ENCODE peak calls at places on chromosomes 4 and X, in six cellular contexts. P is endothelial cell, K is non-pigmented ciliary epithelial cell, O is germinal center, A is A549, S is fibroblast of lung. H is an unnamed sample.

GRCh38 chrX:46408553-46409407 is 136.4 kb downstream of the ZNF674 start:
- DNase-seq in P (peak), K (peak), O (peak), A (peak), S (peak), H (peak)

GRCh38 chr4:6507345-6507744 is 34.9 kb upstream of the PPP2R2C start:
- DNase-seq in P (no peak), K (no peak), O (no peak), A (no peak), S (no peak), H (no peak)

GRCh38 chr4:84531689-84532088 is 32.6 kb upstream of the NKX6-1 start:
- DNase-seq in P (no peak), K (no peak), O (no peak), A (peak), S (no peak), H (no peak)

GRCh38 chr4:125316391-125316780 is 1.6 kb downstream of the FAT4 start:
- DNase-seq in P (peak), K (no peak), O (no peak), A (peak), S (no peak), H (no peak)

GRCh38 chr4:84167579-84167978 is 331.5 kb downstream of the NKX6-1 start:
- DNase-seq in P (peak), K (no peak), O (no peak), A (no peak), S (no peak), H (no peak)

GRCh38 chrX:152588206-152588605 is 49.5 kb upstream of the GABRQ start:
- DNase-seq in P (no peak), K (peak), O (no peak), A (no peak), S (peak), H (no peak)

GRCh38 chr4:154660052-154660451 is 47.6 kb upstream of the FGG start:
- DNase-seq in P (no peak), K (no peak), O (no peak), A (peak), S (peak), H (no peak)

GRCh38 chr4:70902577-70903281 is 560 bp downstream of the MOB1B start:
- DNase-seq in P (no peak), K (no peak), O (peak), A (peak), S (no peak), H (no peak)

GRCh38 chrX:13791559-13791958 is 25.3 kb downstream of the GPM6B start:
- DNase-seq in P (no peak), K (no peak), O (no peak), A (no peak), S (no peak), H (no peak)

GRCh38 chr4:3809451-3810110 is 43.4 kb downstream of the ADRA2C start:
- DNase-seq in P (no peak), K (no peak), O (no peak), A (no peak), S (no peak), H (no peak)

GRCh38 chr4:186840222-186840701 is 116.6 kb upstream of the FAT1 start:
- DNase-seq in P (no peak), K (no peak), O (no peak), A (no peak), S (peak), H (no peak)

GRCh38 chr4:174523003-174523693 is 860 bp upstream of the HPGD start:
- DNase-seq in P (no peak), K (no peak), O (no peak), A (peak), S (no peak), H (no peak)

GRCh38 chr4:3303445-3303824 is 10.6 kb downstream of the RGS12 start:
- DNase-seq in P (no peak), K (no peak), O (no peak), A (no peak), S (no peak), H (no peak)

GRCh38 chr4:99572527-99573240 is 1.9 kb upstream of the MTTP start:
- DNase-seq in P (no peak), K (no peak), O (no peak), A (no peak), S (no peak), H (no peak)

GRCh38 chr4:187370918-187371317 is 624.7 kb upstream of the ZFP42 start:
- DNase-seq in P (no peak), K (no peak), O (no peak), A (no peak), S (no peak), H (no peak)

GRCh38 chrX:153685179-153685536 is 2.6 kb upstream of the SLC6A8 start:
- DNase-seq in P (no peak), K (no peak), O (no peak), A (no peak), S (no peak), H (no peak)

GRCh38 chrX:152635941-152636340 is 1.8 kb upstream of the GABRQ start:
- DNase-seq in P (peak), K (no peak), O (no peak), A (peak), S (peak), H (no peak)

GRCh38 chrX:41932885-41933284 is 9.5 kb upstream of the CASK start:
- DNase-seq in P (no peak), K (no peak), O (no peak), A (no peak), S (no peak), H (no peak)

GRCh38 chr4:3205995-3206394 is 43.0 kb upstream of the MSANTD1 start:
- DNase-seq in P (no peak), K (no peak), O (no peak), A (no peak), S (no peak), H (no peak)

GRCh38 chrX:48957477-48957826 is at the start of gene OTUD5:
- DNase-seq in P (peak), K (no peak), O (peak), A (no peak), S (no peak), H (no peak)

GRCh38 chrX:47218920-47219815 is 687 bp downstream of the CDK16 start:
- DNase-seq in P (peak), K (no peak), O (peak), A (peak), S (no peak), H (no peak)

GRCh38 chr4:82642321-82642720 is 80.5 kb upstream of the TMEM150C start:
- DNase-seq in P (no peak), K (no peak), O (no peak), A (no peak), S (no peak), H (no peak)

GRCh38 chr4:7003879-7004240 is 39.3 kb upstream of the TADA2B start:
- DNase-seq in P (no peak), K (no peak), O (no peak), A (no peak), S (no peak), H (no peak)

GRCh38 chr4:15930314-15930713 is 8.2 kb downstream of the FGFBP1 start:
- DNase-seq in P (no peak), K (no peak), O (peak), A (no peak), S (no peak), H (no peak)

GRCh38 chr4:73867783-73868182 is 1.4 kb upstream of the CXCL1 start:
- DNase-seq in P (no peak), K (no peak), O (no peak), A (peak), S (peak), H (no peak)

GRCh38 chrX:46620505-46620904 is 46.9 kb downstream of the CHST7 start:
- DNase-seq in P (no peak), K (no peak), O (no peak), A (no peak), S (no peak), H (no peak)

GRCh38 chr4:16264798-16265197 is 38.5 kb upstream of the TAPT1 start:
- DNase-seq in P (no peak), K (no peak), O (peak), A (peak), S (peak), H (no peak)

GRCh38 chr4:23021040-23021439 is 328.3 kb downstream of the GBA3 start:
- DNase-seq in P (no peak), K (no peak), O (no peak), A (no peak), S (no peak), H (no peak)

GRCh38 chr4:4446434-4446833 is 59.5 kb downstream of the NSG1 start:
- DNase-seq in P (no peak), K (no peak), O (no peak), A (no peak), S (peak), H (no peak)

GRCh38 chr4:186708554-186708953 is 15.1 kb downstream of the FAT1 start:
- DNase-seq in P (no peak), K (no peak), O (no peak), A (no peak), S (no peak), H (no peak)

GRCh38 chr4:28926156-28926555 is 1794.0 kb upstream of the PCDH7 start:
- DNase-seq in P (no peak), K (peak), O (no peak), A (no peak), S (peak), H (no peak)

GRCh38 chr4:140095694-140096482 is 58.1 kb downstream of the MAML3 start:
- DNase-seq in P (no peak), K (peak), O (peak), A (peak), S (peak), H (peak)

GRCh38 chrX:21683910-21684309 is 25.8 kb upstream of the KLHL34 start:
- DNase-seq in P (no peak), K (no peak), O (no peak), A (no peak), S (peak), H (no peak)

GRCh38 chr4:118270492-118270891 is 82.3 kb downstream of the PRSS12 start:
- DNase-seq in P (no peak), K (no peak), O (peak), A (peak), S (peak), H (no peak)

GRCh38 chr4:953574-953915 is 19.8 kb downstream of the DGKQ start:
- DNase-seq in P (no peak), K (no peak), O (no peak), A (no peak), S (no peak), H (no peak)

GRCh38 chrX:55907968-55908607 is 190.5 kb downstream of the RRAGB start:
- DNase-seq in P (peak), K (no peak), O (peak), A (peak), S (peak), H (peak)

GRCh38 chr4:183068502-183068901 is 30.6 kb upstream of the WWC2 start:
- DNase-seq in P (no peak), K (no peak), O (no peak), A (no peak), S (no peak), H (no peak)

GRCh38 chr4:151676301-151676700 is 84.5 kb downstream of the GATB start:
- DNase-seq in P (no peak), K (peak), O (no peak), A (peak), S (peak), H (no peak)

GRCh38 chr4:3475041-3475712 is 12.1 kb downstream of the DOK7 start:
- DNase-seq in P (no peak), K (no peak), O (no peak), A (no peak), S (no peak), H (no peak)